ENCODE peak calls at places on chromosomes 16 and 17, in six cellular contexts. B, M, E, P, G and U are unnamed samples.

GRCh38 chr16:85286066-85286712 is 173.9 kb upstream of the CIBAR2 start:
- DNase-seq in B (no peak), M (no peak), E (no peak), P (no peak), G (no peak), U (no peak)

GRCh38 chr16:85312174-85312573 is 199.9 kb upstream of the CIBAR2 start:
- DNase-seq in B (no peak), M (no peak), E (no peak), P (no peak), G (no peak), U (no peak)

GRCh38 chr17:47776330-47777197 is 43.5 kb downstream of the TBX21 start:
- DNase-seq in B (peak; percentile 39), M (no peak), E (peak; percentile 31), P (no peak), G (no peak), U (no peak)

GRCh38 chr17:31834448-31834847 is 24.6 kb downstream of the COPRS start:
- DNase-seq in B (no peak), M (no peak), E (no peak), P (no peak), G (no peak), U (peak; percentile 53)

GRCh38 chr17:77875881-77876509 is 82.5 kb upstream of the TNRC6C start:
- DNase-seq in B (no peak), M (no peak), E (no peak), P (no peak), G (no peak), U (peak; percentile 74)

GRCh38 chr16:11052080-11052808 is 107.9 kb downstream of the CLEC16A start:
- DNase-seq in B (peak; percentile 57), M (no peak), E (peak; percentile 11), P (no peak), G (no peak), U (peak; percentile 88)

GRCh38 chr16:27515874-27516353 is 33.8 kb downstream of the GTF3C1 start:
- DNase-seq in B (peak; percentile 57), M (no peak), E (peak; percentile 18), P (no peak), G (no peak), U (peak; percentile 3)

GRCh38 chr16:24135624-24136296 is 120.4 kb upstream of the CACNG3 start:
- DNase-seq in B (no peak), M (no peak), E (no peak), P (no peak), G (no peak), U (no peak)

GRCh38 chr16:65227041-65227835 is 105.4 kb upstream of the CDH11 start:
- DNase-seq in B (no peak), M (no peak), E (no peak), P (no peak), G (no peak), U (no peak)

GRCh38 chr17:9647014-9647413 is 1.7 kb downstream of the USP43 start:
- DNase-seq in B (no peak), M (no peak), E (no peak), P (no peak), G (no peak), U (no peak)